ENCODE peak calls at places on chromosomes 16 and 17, in eight cellular contexts. H, S, F, K, O, T, I and L are unnamed samples.
A peak's percentile ranks its signal among the peaks of the same experiment; 100 is the strongest.

GRCh38 chr17:58679263-58680037 is 12.4 kb downstream of the TEX14 start:
- DNase-seq in H (peak; percentile 77), S (peak; percentile 68), F (no peak), K (no peak), O (no peak), T (no peak), I (no peak), L (peak; percentile 74)

GRCh38 chr17:13727441-13728171 is 125.9 kb upstream of the HS3ST3A1 start:
- DNase-seq in H (no peak), S (no peak), F (no peak), K (no peak), O (no peak), T (no peak), I (peak; percentile 82), L (no peak)

GRCh38 chr16:54123766-54124165 is 162.8 kb downstream of the IRX3 start:
- DNase-seq in H (no peak), S (no peak), F (no peak), K (no peak), O (no peak), T (no peak), I (no peak), L (no peak)

GRCh38 chr16:50414152-50414551 is 45.4 kb upstream of the BRD7 start:
- DNase-seq in H (no peak), S (no peak), F (no peak), K (no peak), O (no peak), T (no peak), I (no peak), L (no peak)

GRCh38 chr17:17298108-17298507 is 5.1 kb upstream of the NT5M start:
- DNase-seq in H (no peak), S (no peak), F (no peak), K (no peak), O (no peak), T (no peak), I (peak; percentile 64), L (no peak)

GRCh38 chr16:86556576-86556975 is 1.5 kb upstream of the MTHFSD start:
- DNase-seq in H (no peak), S (peak; percentile 23), F (no peak), K (no peak), O (no peak), T (no peak), I (no peak), L (no peak)

GRCh38 chr17:61409301-61410099 is 9.9 kb downstream of the TBX2 start:
- DNase-seq in H (peak; percentile 7), S (peak; percentile 30), F (no peak), K (peak; percentile 52), O (peak; percentile 86), T (no peak), I (no peak), L (no peak)

GRCh38 chr16:25747160-25747758 is 55.5 kb downstream of the HS3ST4 start:
- DNase-seq in H (no peak), S (no peak), F (no peak), K (no peak), O (no peak), T (no peak), I (no peak), L (no peak)

GRCh38 chr16:15970202-15970601 is 20.8 kb downstream of the ABCC1 start:
- DNase-seq in H (no peak), S (no peak), F (no peak), K (no peak), O (no peak), T (no peak), I (no peak), L (no peak)

GRCh38 chr17:82241926-82242697 is 13.3 kb downstream of the SLC16A3 start:
- DNase-seq in H (peak; percentile 74), S (no peak), F (no peak), K (no peak), O (peak; percentile 79), T (no peak), I (no peak), L (no peak)

GRCh38 chr16:3475604-3476375 is 19.5 kb downstream of the C16orf90 start:
- DNase-seq in H (no peak), S (no peak), F (no peak), K (no peak), O (no peak), T (no peak), I (no peak), L (no peak)

GRCh38 chr16:14132696-14133048 is 61.6 kb downstream of the MRTFB start:
- DNase-seq in H (no peak), S (no peak), F (no peak), K (no peak), O (no peak), T (no peak), I (no peak), L (no peak)

GRCh38 chr16:61432421-61432820 is 603.8 kb downstream of the CDH8 start:
- DNase-seq in H (no peak), S (no peak), F (no peak), K (no peak), O (no peak), T (no peak), I (no peak), L (no peak)

GRCh38 chr17:38605852-38606645 is at the start of gene SRCIN1:
- DNase-seq in H (peak; percentile 60), S (peak; percentile 83), F (peak; percentile 71), K (no peak), O (peak; percentile 81), T (peak; percentile 41), I (no peak), L (no peak)

GRCh38 chr17:30219315-30219714 is 16.2 kb downstream of the SLC6A4 start:
- DNase-seq in H (no peak), S (no peak), F (no peak), K (no peak), O (peak; percentile 6), T (no peak), I (no peak), L (no peak)

GRCh38 chr17:57868775-57869598 is 19.1 kb upstream of the MRPS23 start:
- DNase-seq in H (no peak), S (no peak), F (no peak), K (no peak), O (no peak), T (no peak), I (no peak), L (no peak)

GRCh38 chr17:83174859-83175550 is 95.6 kb downstream of the METRNL start:
- DNase-seq in H (no peak), S (no peak), F (no peak), K (no peak), O (no peak), T (no peak), I (no peak), L (no peak)

GRCh38 chr16:2333772-2334379 is 6.7 kb downstream of the ABCA3 start:
- DNase-seq in H (no peak), S (no peak), F (peak; percentile 75), K (no peak), O (no peak), T (no peak), I (no peak), L (no peak)

GRCh38 chr16:68722119-68723024 is 14.7 kb upstream of the CDH1 start:
- DNase-seq in H (no peak), S (no peak), F (no peak), K (no peak), O (no peak), T (no peak), I (no peak), L (no peak)

GRCh38 chr16:20865420-20866126 is 34.6 kb downstream of the DCUN1D3 start:
- DNase-seq in H (no peak), S (no peak), F (peak; percentile 32), K (no peak), O (no peak), T (no peak), I (no peak), L (peak; percentile 55)

GRCh38 chr17:27573971-27574525 is 56.9 kb upstream of the LGALS9 start:
- DNase-seq in H (no peak), S (no peak), F (no peak), K (no peak), O (no peak), T (no peak), I (no peak), L (no peak)

GRCh38 chr16:4664538-4665418 is 28.6 kb upstream of the NUDT16L1 start:
- DNase-seq in H (peak; percentile 43), S (peak; percentile 76), F (no peak), K (no peak), O (peak; percentile 91), T (no peak), I (no peak), L (no peak)

GRCh38 chr17:57444632-57445031 is 188.3 kb downstream of the MSI2 start:
- DNase-seq in H (no peak), S (peak; percentile 9), F (no peak), K (no peak), O (no peak), T (no peak), I (no peak), L (no peak)

GRCh38 chr16:84527486-84528269 is 23.2 kb upstream of the MEAK7 start:
- DNase-seq in H (no peak), S (no peak), F (no peak), K (no peak), O (no peak), T (no peak), I (no peak), L (no peak)

GRCh38 chr17:9162275-9162985 is 141.1 kb downstream of the NTN1 start:
- DNase-seq in H (no peak), S (no peak), F (no peak), K (no peak), O (no peak), T (no peak), I (no peak), L (no peak)

GRCh38 chr17:4477286-4477791 is 21.3 kb upstream of the SPNS2 start:
- DNase-seq in H (peak; percentile 42), S (no peak), F (no peak), K (no peak), O (no peak), T (no peak), I (no peak), L (no peak)

GRCh38 chr17:14201595-14201994 is 35.1 kb downstream of the CDRT15 start:
- DNase-seq in H (no peak), S (no peak), F (no peak), K (no peak), O (peak; percentile 81), T (no peak), I (no peak), L (no peak)

GRCh38 chr16:13554020-13554419 is 365.9 kb upstream of the ERCC4 start:
- DNase-seq in H (no peak), S (no peak), F (no peak), K (no peak), O (no peak), T (no peak), I (no peak), L (no peak)

GRCh38 chr16:29683543-29684090 is 4.6 kb downstream of the QPRT start:
- DNase-seq in H (peak; percentile 16), S (no peak), F (no peak), K (no peak), O (no peak), T (no peak), I (no peak), L (no peak)

GRCh38 chr17:41118721-41119120 is 548 bp upstream of the KRTAP4-11 start:
- DNase-seq in H (no peak), S (no peak), F (peak; percentile 25), K (no peak), O (no peak), T (no peak), I (no peak), L (no peak)